ENCODE peak calls at places on chromosome 12, in five cellular contexts. B is cardiac muscle cell, A is lung, F is K562, W is right cardiac atrium. S is an unnamed sample. For H3K4me1 and H3K9me3, the result is how much of the 10 kb centered on the place peaks cover.

GRCh38 chr12:21989819-21990412 is 48.7 kb upstream of the ABCC9 start:
- DNase-seq in B (peak), A (no peak), F (no peak), W (no peak), S (no peak)

GRCh38 chr12:131728720-131729119 is 17.8 kb downstream of the SFSWAP start:
- DNase-seq in B (no peak), A (no peak), F (no peak), W (no peak), S (no peak)

GRCh38 chr12:41709463-41710285 is 435.0 kb downstream of the GXYLT1 start:
- DNase-seq in B (no peak), A (peak), F (no peak), W (no peak), S (no peak)

GRCh38 chr12:23253191-23253590 is 628.2 kb downstream of the ETNK1 start:
- DNase-seq in B (no peak), A (no peak), F (no peak), W (no peak), S (no peak)

GRCh38 chr12:44307506-44308168 is 471.8 kb downstream of the TMEM117 start:
- DNase-seq in B (no peak), A (no peak), F (no peak), W (no peak), S (no peak)

GRCh38 chr12:52685406-52685890 is 5.2 kb upstream of the KRT1 start:
- DNase-seq in B (no peak), A (no peak), F (no peak), W (no peak), S (no peak)

GRCh38 chr12:117489671-117490070 is 128.2 kb upstream of the NOS1 start:
- DNase-seq in B (no peak), A (no peak), F (no peak), W (no peak), S (no peak)

GRCh38 chr12:89245090-89245489 is 107.2 kb downstream of the DUSP6 start:
- DNase-seq in B (no peak), A (no peak), F (no peak), W (no peak), S (no peak)

GRCh38 chr12:18461738-18462137 is 200.4 kb downstream of the PIK3C2G start:
- DNase-seq in B (no peak), A (no peak), F (no peak), W (no peak), S (no peak)

GRCh38 chr12:92075425-92075891 is 70.2 kb downstream of the BTG1 start:
- DNase-seq in B (peak), A (no peak), F (no peak), W (no peak), S (no peak)

GRCh38 chr12:68294246-68294645 is 37.9 kb downstream of the MDM1 start:
- DNase-seq in B (no peak), A (no peak), F (no peak), W (no peak), S (no peak)

GRCh38 chr12:56151672-56152131 is 685 bp upstream of the MYL6B start:
- DNase-seq in B (peak), A (peak), F (peak), W (peak), S (peak)

GRCh38 chr12:109432431-109432830 is 44.7 kb downstream of the KCTD10 start:
- DNase-seq in B (no peak), A (no peak), F (no peak), W (no peak), S (no peak)

GRCh38 chr12:53268637-53269562 is 801 bp downstream of the ESPL1 start:
- DNase-seq in B (no peak), A (no peak), F (no peak), W (no peak), S (no peak)

GRCh38 chr12:80979251-80979650 is 41.5 kb upstream of the LIN7A start:
- DNase-seq in B (no peak), A (no peak), F (no peak), W (no peak), S (peak)

GRCh38 chr12:101351682-101352081 is 55.9 kb downstream of the ARL1 start:
- DNase-seq in B (no peak), A (no peak), F (no peak), W (no peak), S (no peak)

GRCh38 chr12:57241556-57242310 is 9.3 kb downstream of the STAC3 start:
- DNase-seq in B (no peak), A (no peak), F (no peak), W (no peak), S (no peak)

GRCh38 chr12:57242329-57242690 is 8.7 kb downstream of the STAC3 start:
- DNase-seq in B (no peak), A (no peak), F (no peak), W (peak), S (no peak)

GRCh38 chr12:57244306-57244696 is 6.7 kb downstream of the STAC3 start:
- DNase-seq in B (no peak), A (no peak), F (no peak), W (no peak), S (no peak)

GRCh38 chr12:57243521-57244305 is 7.3 kb downstream of the STAC3 start:
- DNase-seq in B (peak), A (peak), F (peak), W (peak), S (peak)

GRCh38 chr12:57242691-57243454 is 8.1 kb downstream of the STAC3 start:
- DNase-seq in B (peak), A (no peak), F (peak), W (peak), S (peak)
- H3K4me1 ChIP-seq in B (under half), A (under half), F (half or more), W (under half), S (under half)

DNA sequence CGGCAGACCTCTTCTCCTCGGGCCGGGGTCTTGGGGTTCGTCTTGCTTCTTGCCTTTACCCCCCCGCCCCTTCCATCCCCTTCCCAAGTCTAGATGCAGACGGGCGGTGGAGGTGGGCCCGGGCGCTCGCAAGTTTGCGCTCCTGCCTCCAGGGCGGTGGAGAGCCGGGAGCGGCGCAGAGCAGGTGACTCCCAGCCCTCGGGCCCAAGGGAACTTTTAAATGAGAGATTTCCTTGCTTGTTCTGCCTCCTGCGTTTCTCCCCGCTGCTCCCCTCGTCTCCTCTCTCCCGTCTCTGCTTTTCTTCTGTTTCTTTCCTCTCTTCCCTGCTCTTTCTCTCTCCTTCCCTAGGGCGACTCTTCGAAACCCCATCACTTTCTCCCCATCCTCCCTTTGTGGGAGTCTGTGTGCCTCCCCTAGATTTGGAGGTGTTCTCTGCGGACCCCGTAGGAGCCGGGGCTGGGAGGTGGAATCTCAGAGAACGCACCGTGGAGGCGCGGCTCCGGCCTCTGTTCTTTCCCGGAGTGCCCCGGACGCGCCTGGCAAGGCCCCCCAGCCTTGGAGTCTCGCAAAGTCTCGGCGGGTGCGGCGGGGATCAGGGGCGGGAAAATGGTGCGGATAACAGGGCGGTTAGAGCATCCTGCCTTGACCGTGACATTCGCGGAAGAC is 114.7 kb upstream of the MYL2 start:
- DNase-seq in B (peak), A (no peak), F (no peak), W (no peak), S (peak)
- H3K4me3 ChIP-seq in B (peak), A (no peak), F (no peak), W (peak), S (peak)

DNA sequence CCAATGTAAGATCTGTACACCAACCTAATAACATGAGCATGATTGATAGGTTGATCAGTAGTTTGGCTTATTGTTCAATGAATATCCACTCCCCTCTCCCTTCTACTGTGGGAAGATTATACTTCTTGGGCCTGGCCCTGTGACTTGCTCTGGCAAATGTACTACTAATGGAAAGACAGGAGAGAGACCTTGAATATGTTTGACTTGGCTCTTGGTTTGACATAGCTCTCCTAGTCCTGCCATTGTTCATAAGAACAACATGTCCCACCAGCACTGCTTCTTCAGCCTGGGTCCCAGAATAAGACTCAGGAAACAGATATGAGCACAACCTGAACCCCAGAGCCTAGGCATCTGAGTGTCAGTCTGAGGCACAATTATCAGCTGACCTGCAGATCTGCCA is 112.8 kb upstream of the RESF1 start:
- DNase-seq in B (no peak), A (no peak), F (no peak), W (no peak), S (no peak)
- H3K9me3 ChIP-seq in B (under half), A (under half), F (under half), W (under half), S (under half)

GRCh38 chr12:27179399-27180214 is 64.5 kb upstream of the STK38L start:
- DNase-seq in B (no peak), A (no peak), F (no peak), W (no peak), S (no peak)
- H3K4me1 ChIP-seq in B (under half), A (under half), F (under half), W (under half), S (under half)

GRCh38 chr12:76346798-76347420 is 1.3 kb downstream of the BBS10 start:
- DNase-seq in B (peak), A (no peak), F (peak), W (no peak), S (peak)
- H3K4me3 ChIP-seq in B (peak), A (no peak), F (peak), W (peak), S (peak)

DNA sequence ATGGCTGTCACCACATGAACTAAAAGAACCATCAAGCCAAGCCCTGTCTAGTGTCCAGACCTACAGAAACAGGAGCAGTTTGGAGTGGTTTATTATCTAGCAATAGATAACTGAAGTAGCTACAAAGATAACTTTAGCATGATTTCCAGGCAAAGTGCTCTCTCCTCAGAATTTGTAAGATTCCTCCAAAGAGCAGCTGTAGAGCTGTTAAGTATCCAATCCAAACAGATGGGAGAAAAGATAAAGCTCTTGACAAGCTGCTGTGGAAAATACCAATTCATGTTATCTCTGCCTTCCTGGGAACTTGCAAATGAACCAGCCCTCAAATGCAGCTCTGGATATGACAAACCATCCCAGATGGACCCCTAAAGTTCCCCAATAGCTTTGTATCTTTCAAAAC is 78.9 kb upstream of the RESF1 start:
- DNase-seq in B (peak), A (no peak), F (no peak), W (no peak), S (no peak)
- H3K9me3 ChIP-seq in B (under half), A (under half), F (under half), W (under half), S (under half)

S was measured in HAP-1.